ENCODE peak calls at places on chromosome 11, in six cellular contexts. C is A172; N is activated CD4-positive, alpha-beta T cell treated with anti-CD3 and anti-CD28 coated beads for 48 hours; J is DMS153; K is activated T-cell treated with anti-CD3 and anti-CD28 coated beads, Interleukin-2, amount 50 U/mL, for 24 hours; R is EL. X is an unnamed sample.

GRCh38 chr11:72721689-72722049 is 30.5 kb downstream of the ARAP1 start:
- DNase-seq in J (no peak), C (no peak), R (peak; percentile 30), K (peak; percentile 55), N (peak; percentile 51), X (peak; percentile 45)

GRCh38 chr11:79466411-79466810 is 25.6 kb upstream of the TENM4 start:
- DNase-seq in N (no peak), K (no peak), C (peak; percentile 32), J (no peak), R (peak; percentile 30), X (peak; percentile 79)

GRCh38 chr11:115290479-115291390 is 213.5 kb downstream of the CADM1 start:
- DNase-seq in K (no peak), J (peak; percentile 77), N (no peak), C (peak; percentile 1), R (no peak), X (no peak)

GRCh38 chr11:15941206-15941770 is 415.1 kb downstream of the SOX6 start:
- DNase-seq in K (peak; percentile 51), N (peak; percentile 46), C (no peak), R (peak; percentile 61), J (no peak), X (peak; percentile 23)

GRCh38 chr11:41861791-41862190 is 402.3 kb upstream of the LRRC4C start:
- DNase-seq in J (no peak), K (no peak), R (no peak), N (no peak), C (no peak), X (no peak)

GRCh38 chr11:35302388-35302787 is 117.0 kb downstream of the SLC1A2 start:
- DNase-seq in K (no peak), C (no peak), R (peak; percentile 23), N (no peak), J (no peak), X (no peak)

GRCh38 chr11:126799974-126800373 is 200.6 kb downstream of the KIRREL3 start:
- DNase-seq in R (peak; percentile 56), N (no peak), C (no peak), K (no peak), J (no peak), X (no peak)

GRCh38 chr11:59901306-59901705 is 22.7 kb downstream of the OOSP3 start:
- DNase-seq in C (peak; percentile 98), N (no peak), R (peak; percentile 85), K (no peak), J (no peak), X (peak; percentile 63)

GRCh38 chr11:95095858-95096587 is 6.4 kb downstream of the ENDOD1 start:
- DNase-seq in C (no peak), N (no peak), J (no peak), K (no peak), R (peak; percentile 42), X (peak; percentile 85)

GRCh38 chr11:117861151-117862018 is 15.1 kb downstream of the FXYD6 start:
- DNase-seq in N (no peak), K (no peak), R (no peak), C (no peak), J (peak; percentile 90), X (peak; percentile 16)

GRCh38 chr11:12792590-12792989 is 118.4 kb downstream of the TEAD1 start:
- DNase-seq in K (no peak), N (no peak), J (no peak), C (peak; percentile 58), R (peak; percentile 67), X (peak; percentile 61)

GRCh38 chr11:62775646-62776045 is 4.5 kb downstream of the TAF6L start:
- DNase-seq in C (no peak), J (no peak), N (no peak), R (no peak), K (no peak), X (no peak)

GRCh38 chr11:102912482-102912830 is 37.7 kb upstream of the MMP12 start:
- DNase-seq in C (peak; percentile 1), R (peak; percentile 15), J (no peak), N (no peak), K (no peak), X (no peak)

GRCh38 chr11:20355221-20356219 is 8.0 kb upstream of the HTATIP2 start:
- DNase-seq in K (no peak), J (peak; percentile 18), C (peak; percentile 44), R (peak; percentile 47), N (peak; percentile 59), X (peak; percentile 41)

GRCh38 chr11:110026823-110027626 is 66.2 kb upstream of the ZC3H12C start:
- DNase-seq in N (no peak), C (no peak), K (no peak), J (no peak), R (no peak), X (no peak)

GRCh38 chr11:77530879-77531278 is 57.0 kb upstream of the PAK1 start:
- DNase-seq in K (no peak), C (no peak), J (no peak), N (no peak), R (no peak), X (no peak)

GRCh38 chr11:115911656-115912055 is 407.4 kb upstream of the CADM1 start:
- DNase-seq in R (no peak), J (peak; percentile 42), C (no peak), K (no peak), N (no peak), X (no peak)

GRCh38 chr11:58391879-58392278 is 14.8 kb downstream of the OR5B3 start:
- DNase-seq in N (no peak), J (no peak), C (no peak), K (no peak), R (peak; percentile 41), X (peak; percentile 50)

GRCh38 chr11:101346591-101346990 is 217.0 kb upstream of the PGR start:
- DNase-seq in K (no peak), C (peak; percentile 0), N (no peak), J (no peak), R (peak; percentile 70), X (no peak)

GRCh38 chr11:844693-845644 is 2.3 kb downstream of the TSPAN4 start:
- DNase-seq in N (no peak), J (no peak), C (peak; percentile 97), K (no peak), R (peak; percentile 91), X (peak; percentile 82)

GRCh38 chr11:101835465-101836063 is 79.2 kb upstream of the CEP126 start:
- DNase-seq in C (no peak), N (no peak), J (no peak), R (peak; percentile 10), K (no peak), X (no peak)

GRCh38 chr11:17734418-17734911 is at the start of gene KCNC1:
- DNase-seq in J (peak; percentile 49), K (no peak), C (peak; percentile 16), R (peak; percentile 34), N (no peak), X (peak; percentile 41)

GRCh38 chr11:117387992-117388765 is 60.5 kb downstream of the CEP164 start:
- DNase-seq in C (no peak), R (peak; percentile 39), K (no peak), N (no peak), J (no peak), X (peak; percentile 63)

GRCh38 chr11:64357904-64358535 is 942 bp upstream of the RPS6KA4 start:
- DNase-seq in K (peak; percentile 79), J (no peak), N (peak; percentile 68), C (peak; percentile 87), R (peak; percentile 63), X (no peak)

GRCh38 chr11:32888805-32889204 is 3.8 kb upstream of the QSER1 start:
- DNase-seq in J (no peak), R (peak; percentile 66), K (no peak), N (no peak), C (no peak), X (peak; percentile 81)

GRCh38 chr11:30333405-30333804 is 10.5 kb downstream of the ARL14EP start:
- DNase-seq in C (peak; percentile 31), R (no peak), J (no peak), N (no peak), K (no peak), X (peak; percentile 47)

GRCh38 chr11:130171534-130171933 is 12.0 kb downstream of the ST14 start:
- DNase-seq in N (no peak), R (no peak), K (no peak), C (no peak), J (no peak), X (no peak)

GRCh38 chr11:64800633-64801464 is 2.2 kb downstream of the MAP4K2 start:
- DNase-seq in J (no peak), C (no peak), K (no peak), N (no peak), R (no peak), X (no peak)

GRCh38 chr11:8362899-8363298 is 99.2 kb upstream of the LMO1 start:
- DNase-seq in K (no peak), N (no peak), J (no peak), R (no peak), C (no peak), X (no peak)